ENCODE peak calls at places on chromosomes 13 and 19, in eight cellular contexts. A is endodermal cell, L is body of pancreas, G is sigmoid colon, K is heart right ventricle, T is breast epithelium, S is GM23338, C is K562. V is an unnamed sample.

GRCh38 chr19:934865-935422 is 9.1 kb downstream of the ARID3A start:
- DNase-seq in A (no peak), L (peak; percentile 98), G (peak; percentile 94), K (peak; percentile 89), T (peak; percentile 86), S (no peak), C (no peak), V (peak; percentile 95)

GRCh38 chr13:76815344-76815743 is 70.9 kb downstream of the KCTD12 start:
- DNase-seq in A (no peak), L (no peak), G (no peak), K (no peak), T (no peak), S (no peak), C (no peak), V (no peak)

GRCh38 chr19:9109959-9110358 is 2.7 kb upstream of the OR7G2 start:
- DNase-seq in A (no peak), L (no peak), G (no peak), K (no peak), T (no peak), S (no peak), C (no peak), V (no peak)

GRCh38 chr13:42280537-42280936 is 8.6 kb downstream of the AKAP11 start:
- DNase-seq in A (no peak), L (no peak), G (no peak), K (no peak), T (no peak), S (no peak), C (no peak), V (no peak)

GRCh38 chr19:33325920-33326319 is 23.6 kb upstream of the CEBPA start:
- DNase-seq in A (no peak), L (no peak), G (peak; percentile 93), K (no peak), T (no peak), S (no peak), C (no peak), V (peak; percentile 87)

GRCh38 chr19:43638214-43638990 is 1.2 kb downstream of the CADM4 start:
- DNase-seq in A (no peak), L (no peak), G (no peak), K (no peak), T (no peak), S (no peak), C (no peak), V (no peak)

GRCh38 chr19:54160182-54160811 is 776 bp upstream of the LENG1 start:
- DNase-seq in A (no peak), L (no peak), G (peak; percentile 74), K (no peak), T (no peak), S (peak; percentile 55), C (peak; percentile 50), V (no peak)

GRCh38 chr13:92187378-92187989 is 789.1 kb downstream of the GPC5 start:
- DNase-seq in A (peak; percentile 59), L (no peak), G (no peak), K (no peak), T (no peak), S (peak; percentile 72), C (peak; percentile 28), V (no peak)

GRCh38 chr19:52190679-52191293 is 934 bp downstream of the PPP2R1A start:
- DNase-seq in A (peak; percentile 67), L (peak; percentile 36), G (peak; percentile 69), K (peak; percentile 32), T (peak; percentile 20), S (peak; percentile 58), C (peak; percentile 30), V (peak; percentile 39)

GRCh38 chr19:27748551-27749152 is 1464.3 kb downstream of the UQCRFS1 start:
- DNase-seq in A (peak; percentile 2), L (no peak), G (no peak), K (no peak), T (no peak), S (no peak), C (no peak), V (no peak)

GRCh38 chr19:56637976-56638555 is 4.9 kb upstream of the SMIM17 start:
- DNase-seq in A (peak; percentile 95), L (peak; percentile 56), G (no peak), K (peak; percentile 79), T (peak; percentile 31), S (peak; percentile 91), C (peak; percentile 66), V (peak; percentile 50)

GRCh38 chr19:7099597-7099921 is 30.1 kb downstream of the ZNF557 start:
- DNase-seq in A (no peak), L (no peak), G (no peak), K (no peak), T (no peak), S (no peak), C (no peak), V (no peak)

GRCh38 chr13:88068975-88069374 is 397.8 kb downstream of the SLITRK5 start:
- DNase-seq in A (peak; percentile 90), L (no peak), G (peak; percentile 35), K (no peak), T (no peak), S (peak; percentile 84), C (peak; percentile 0), V (no peak)

GRCh38 chr13:91398413-91399188 is at the start of gene GPC5:
- DNase-seq in A (peak; percentile 96), L (peak; percentile 77), G (peak; percentile 76), K (peak; percentile 84), T (peak; percentile 40), S (peak; percentile 76), C (peak; percentile 94), V (peak; percentile 68)

GRCh38 chr19:1143828-1144399 is 30.2 kb downstream of the SBNO2 start:
- DNase-seq in A (no peak), L (no peak), G (no peak), K (no peak), T (no peak), S (no peak), C (no peak), V (no peak)

GRCh38 chr19:18152444-18152816 is 533 bp upstream of the PIK3R2 start:
- DNase-seq in A (peak; percentile 99), L (peak; percentile 94), G (peak; percentile 98), K (peak; percentile 97), T (peak; percentile 91), S (peak; percentile 100), C (peak; percentile 99), V (peak; percentile 95)

GRCh38 chr19:15875075-15875474 is 22.8 kb downstream of the CYP4F2 start:
- DNase-seq in A (no peak), L (no peak), G (no peak), K (no peak), T (no peak), S (no peak), C (no peak), V (no peak)

GRCh38 chr19:14150041-14150769 is 13.8 kb upstream of the ASF1B start:
- DNase-seq in A (no peak), L (no peak), G (no peak), K (no peak), T (no peak), S (peak; percentile 45), C (no peak), V (no peak)

GRCh38 chr13:93066187-93066586 is 160.4 kb upstream of the GPC6 start:
- DNase-seq in A (no peak), L (no peak), G (no peak), K (no peak), T (no peak), S (no peak), C (no peak), V (no peak)

GRCh38 chr13:42883142-42883541 is 101.8 kb downstream of the FAM216B start:
- DNase-seq in A (no peak), L (no peak), G (no peak), K (no peak), T (no peak), S (no peak), C (no peak), V (no peak)

GRCh38 chr19:3179739-3180293 is 1.2 kb downstream of the S1PR4 start:
- DNase-seq in A (no peak), L (no peak), G (no peak), K (no peak), T (no peak), S (no peak), C (no peak), V (no peak)

DNA sequence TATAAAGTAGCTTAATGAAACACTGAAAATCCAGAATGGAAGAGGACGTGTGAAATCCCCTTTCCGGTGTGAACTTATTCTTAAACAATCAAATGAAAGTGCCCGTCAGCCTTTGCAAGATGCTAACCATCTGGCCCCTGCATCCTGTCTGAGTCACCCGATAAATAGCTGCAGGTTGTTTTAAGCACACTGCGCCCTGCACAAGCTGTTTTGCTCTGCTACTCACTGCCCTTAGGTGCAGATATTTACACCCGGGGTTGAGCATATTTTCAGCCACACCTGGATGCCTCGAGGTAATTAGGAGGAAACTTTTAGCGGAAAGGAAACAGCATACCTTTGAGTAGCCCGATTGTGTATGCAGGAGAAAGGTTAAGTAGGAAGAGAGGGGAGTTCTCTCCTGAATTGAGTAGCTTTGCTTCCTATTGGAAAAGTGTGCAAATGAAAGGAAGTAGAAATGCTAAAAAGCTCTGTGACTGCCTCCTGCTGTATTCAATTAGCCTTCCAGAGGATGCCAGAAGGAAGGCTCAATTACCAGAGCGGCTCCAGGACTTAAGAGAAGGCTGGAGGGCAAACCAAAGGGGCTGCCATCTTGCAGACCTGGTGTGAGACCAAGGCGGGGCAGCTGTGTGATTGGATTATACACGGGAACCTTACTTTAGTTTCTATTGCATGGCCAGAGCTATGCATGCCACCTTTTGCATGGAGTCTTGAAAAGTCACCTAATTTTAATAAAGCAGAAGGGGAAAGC is 42.5 kb downstream of the IRS2 start:
- DNase-seq in A (peak; percentile 62), L (no peak), G (no peak), K (no peak), T (no peak), S (no peak), C (peak; percentile 19), V (no peak)
- TF ChIP-seq CTCF in A (no peak), L (no peak), G (no peak), K (no peak), T (no peak), S (no peak), C (no peak), V (no peak)

GRCh38 chr13:38366954-38367645 is 17.4 kb downstream of the UFM1 start:
- DNase-seq in A (no peak), L (no peak), G (no peak), K (no peak), T (no peak), S (no peak), C (no peak), V (no peak)
- H3K36me3 ChIP-seq in A (peaks cover 16% of the 10 kb centered on the region), L (peaks cover 4% of the 10 kb centered on the region), G (no peaks in the 10 kb centered on the region), K (peaks cover 18% of the 10 kb centered on the region), T (no peaks in the 10 kb centered on the region), S (no peaks in the 10 kb centered on the region), C (peaks cover 6% of the 10 kb centered on the region), V (no peaks in the 10 kb centered on the region)

DNA sequence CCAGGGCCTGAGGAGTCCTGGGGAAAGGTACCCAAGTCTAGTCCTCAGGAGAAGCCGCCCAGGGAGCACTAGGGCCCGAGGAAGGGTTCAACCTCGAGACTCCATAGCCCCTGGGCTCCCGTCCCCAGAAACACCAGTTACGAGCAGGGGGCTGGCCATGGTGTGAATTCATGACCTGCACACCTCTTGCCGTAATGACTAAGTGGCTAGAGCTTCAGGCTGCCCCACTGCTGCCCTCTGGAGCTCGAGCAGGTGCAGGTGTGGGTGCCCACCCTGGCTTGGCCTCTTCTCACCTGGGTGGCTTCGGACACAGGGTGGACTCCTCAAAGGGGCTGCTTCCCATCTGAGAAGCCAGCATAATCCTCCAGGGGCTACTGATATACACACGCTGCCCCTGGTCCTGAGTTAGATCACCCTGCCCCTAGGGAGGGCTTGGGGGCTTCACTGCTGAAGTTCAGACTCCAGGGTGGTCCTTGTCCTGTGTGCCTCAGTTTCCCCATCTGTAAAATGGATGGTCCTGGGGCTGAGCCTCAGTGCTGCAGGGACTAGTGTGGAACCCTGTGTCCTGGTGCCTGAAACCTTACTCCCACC is 13.6 kb downstream of the SPC24 start:
- DNase-seq in A (peak; percentile 79), L (no peak), G (no peak), K (no peak), T (no peak), S (no peak), C (no peak), V (no peak)
- TF ChIP-seq CTCF in A (peak; percentile 50), L (no peak), G (no peak), K (peak; percentile 33), T (no peak), S (peak; percentile 51), C (no peak), V (no peak)

GRCh38 chr13:113238542-113238941 is 29.1 kb downstream of the CUL4A start:
- DNase-seq in A (no peak), L (no peak), G (no peak), K (no peak), T (no peak), S (peak; percentile 21), C (no peak), V (no peak)
- H3K36me3 ChIP-seq in A (peaks cover 82% of the 10 kb centered on the region), L (peaks cover 3% of the 10 kb centered on the region), G (peaks cover 10% of the 10 kb centered on the region), K (peaks cover 99% of the 10 kb centered on the region), T (peaks cover under 1% of the 10 kb centered on the region), S (peaks cover 31% of the 10 kb centered on the region), C (peaks cover 75% of the 10 kb centered on the region), V (peaks cover 97% of the 10 kb centered on the region)

V was measured in psoas muscle.